ENCODE peak calls at places on chromosomes 4 and X, in five cellular contexts. One of them, this sample, is unnamed. For H3K36me3, the result is how much of the 10 kb centered on the place peaks cover.

GRCh38 chrX:23503835-23504539 is 163.3 kb upstream of the PRDX4 start:
- DNase-seq in iPS DF 6.9: no peak
- DNase-seq in spleen: no peak
- DNase-seq in brain microvascular endothelial cell: peak
- DNase-seq in uterus: no peak
- DNase-seq in this sample: peak

GRCh38 chr4:23856630-23857029 is 33.2 kb downstream of the PPARGC1A start:
- DNase-seq in iPS DF 6.9: no peak
- DNase-seq in spleen: no peak
- DNase-seq in brain microvascular endothelial cell: no peak
- DNase-seq in uterus: no peak
- DNase-seq in this sample: peak

GRCh38 chrX:133544105-133544504 is 128.8 kb upstream of the GPC4 start:
- DNase-seq in iPS DF 6.9: no peak
- DNase-seq in spleen: no peak
- DNase-seq in brain microvascular endothelial cell: peak
- DNase-seq in uterus: peak
- DNase-seq in this sample: no peak

GRCh38 chr4:138184881-138185280 is 57.3 kb downstream of the SLC7A11 start:
- DNase-seq in iPS DF 6.9: no peak
- DNase-seq in spleen: no peak
- DNase-seq in brain microvascular endothelial cell: no peak
- DNase-seq in uterus: no peak
- DNase-seq in this sample: no peak

GRCh38 chr4:155539746-155540145 is 126.9 kb upstream of the GUCY1A1 start:
- DNase-seq in iPS DF 6.9: no peak
- DNase-seq in spleen: no peak
- DNase-seq in brain microvascular endothelial cell: no peak
- DNase-seq in uterus: no peak
- DNase-seq in this sample: no peak

GRCh38 chr4:74578329-74578728 is 133.4 kb downstream of the AREG start:
- DNase-seq in iPS DF 6.9: no peak
- DNase-seq in spleen: no peak
- DNase-seq in brain microvascular endothelial cell: no peak
- DNase-seq in uterus: no peak
- DNase-seq in this sample: no peak

GRCh38 chr4:80254114-80254513 is 12.3 kb upstream of the FGF5 start:
- DNase-seq in iPS DF 6.9: no peak
- DNase-seq in spleen: no peak
- DNase-seq in brain microvascular endothelial cell: no peak
- DNase-seq in uterus: no peak
- DNase-seq in this sample: no peak

GRCh38 chr4:3865986-3866812 is 100.0 kb downstream of the ADRA2C start:
- DNase-seq in iPS DF 6.9: no peak
- DNase-seq in spleen: peak
- DNase-seq in brain microvascular endothelial cell: no peak
- DNase-seq in uterus: no peak
- DNase-seq in this sample: peak

GRCh38 chr4:145308598-145308997 is 128.2 kb upstream of the OTUD4 start:
- DNase-seq in iPS DF 6.9: no peak
- DNase-seq in spleen: no peak
- DNase-seq in brain microvascular endothelial cell: no peak
- DNase-seq in uterus: no peak
- DNase-seq in this sample: no peak

GRCh38 chr4:6263541-6264540 is 5.8 kb upstream of the WFS1 start:
- DNase-seq in iPS DF 6.9: no peak
- DNase-seq in spleen: peak
- DNase-seq in brain microvascular endothelial cell: peak
- DNase-seq in uterus: peak
- DNase-seq in this sample: peak

GRCh38 chr4:133711817-133712216 is 489.8 kb downstream of the PABPC4L start:
- DNase-seq in iPS DF 6.9: no peak
- DNase-seq in spleen: no peak
- DNase-seq in brain microvascular endothelial cell: peak
- DNase-seq in uterus: no peak
- DNase-seq in this sample: no peak

GRCh38 chr4:156255608-156256007 is 301.9 kb upstream of the CTSO start:
- DNase-seq in iPS DF 6.9: no peak
- DNase-seq in spleen: no peak
- DNase-seq in brain microvascular endothelial cell: no peak
- DNase-seq in uterus: no peak
- DNase-seq in this sample: no peak

GRCh38 chrX:40148439-40149285 is 50.9 kb upstream of the BCOR start:
- DNase-seq in iPS DF 6.9: no peak
- DNase-seq in spleen: peak
- DNase-seq in brain microvascular endothelial cell: no peak
- DNase-seq in uterus: no peak
- DNase-seq in this sample: no peak

GRCh38 chrX:3939967-3940610 is 226.6 kb upstream of the PRKX start:
- DNase-seq in iPS DF 6.9: no peak
- DNase-seq in spleen: no peak
- DNase-seq in brain microvascular endothelial cell: peak
- DNase-seq in uterus: no peak
- DNase-seq in this sample: no peak

GRCh38 chr4:61149278-61149677 is 50.8 kb upstream of the ADGRL3 start:
- DNase-seq in iPS DF 6.9: no peak
- DNase-seq in spleen: no peak
- DNase-seq in brain microvascular endothelial cell: peak
- DNase-seq in uterus: no peak
- DNase-seq in this sample: no peak

GRCh38 chr4:73776363-73776762 is 36.0 kb downstream of the CXCL8 start:
- DNase-seq in iPS DF 6.9: no peak
- DNase-seq in spleen: no peak
- DNase-seq in brain microvascular endothelial cell: peak
- DNase-seq in uterus: peak
- DNase-seq in this sample: no peak

GRCh38 chr4:139492429-139492828 is 38.5 kb downstream of the RAB33B start:
- DNase-seq in iPS DF 6.9: peak
- DNase-seq in spleen: no peak
- DNase-seq in brain microvascular endothelial cell: no peak
- DNase-seq in uterus: no peak
- DNase-seq in this sample: no peak

GRCh38 chr4:140266958-140267568 is 106.4 kb upstream of the SCOC start:
- DNase-seq in iPS DF 6.9: no peak
- DNase-seq in spleen: no peak
- DNase-seq in brain microvascular endothelial cell: peak
- DNase-seq in uterus: no peak
- DNase-seq in this sample: no peak

GRCh38 chr4:54073481-54073880 is 9.1 kb upstream of the CHIC2 start:
- DNase-seq in iPS DF 6.9: no peak
- DNase-seq in spleen: no peak
- DNase-seq in brain microvascular endothelial cell: no peak
- DNase-seq in uterus: no peak
- DNase-seq in this sample: no peak

GRCh38 chr4:124396333-124396732 is 316.2 kb downstream of the ANKRD50 start:
- DNase-seq in iPS DF 6.9: no peak
- DNase-seq in spleen: no peak
- DNase-seq in brain microvascular endothelial cell: no peak
- DNase-seq in uterus: no peak
- DNase-seq in this sample: no peak

GRCh38 chrX:135384161-135384836 is 37.4 kb upstream of the SMIM10L2A start:
- DNase-seq in iPS DF 6.9: no peak
- DNase-seq in spleen: no peak
- DNase-seq in brain microvascular endothelial cell: no peak
- DNase-seq in uterus: no peak
- DNase-seq in this sample: no peak

GRCh38 chr4:158809611-158810486 is 41.0 kb downstream of the FNIP2 start:
- DNase-seq in iPS DF 6.9: no peak
- DNase-seq in spleen: no peak
- DNase-seq in brain microvascular endothelial cell: peak
- DNase-seq in uterus: no peak
- DNase-seq in this sample: no peak

GRCh38 chrX:148268646-148269045 is 231.8 kb upstream of the AFF2 start:
- DNase-seq in iPS DF 6.9: no peak
- DNase-seq in spleen: no peak
- DNase-seq in brain microvascular endothelial cell: no peak
- DNase-seq in uterus: no peak
- DNase-seq in this sample: no peak

GRCh38 chr4:73998040-73999011 is at the start of gene CXCL5:
- DNase-seq in iPS DF 6.9: peak
- DNase-seq in spleen: peak
- DNase-seq in brain microvascular endothelial cell: peak
- DNase-seq in uterus: no peak
- DNase-seq in this sample: peak

GRCh38 chrX:153634832-153635231 is 12.2 kb upstream of the DUSP9 start:
- DNase-seq in iPS DF 6.9: no peak
- DNase-seq in spleen: peak
- DNase-seq in brain microvascular endothelial cell: no peak
- DNase-seq in uterus: peak
- DNase-seq in this sample: peak

GRCh38 chr4:25506032-25506571 is 129.0 kb downstream of the ANAPC4 start:
- DNase-seq in iPS DF 6.9: no peak
- DNase-seq in spleen: no peak
- DNase-seq in brain microvascular endothelial cell: no peak
- DNase-seq in uterus: no peak
- DNase-seq in this sample: no peak

GRCh38 chr4:87662871-87663270 is 12.8 kb downstream of the DMP1 start:
- DNase-seq in iPS DF 6.9: no peak
- DNase-seq in spleen: no peak
- DNase-seq in brain microvascular endothelial cell: no peak
- DNase-seq in uterus: no peak
- DNase-seq in this sample: no peak
- H3K36me3 ChIP-seq in iPS DF 6.9: under half
- H3K36me3 ChIP-seq in spleen: under half
- H3K36me3 ChIP-seq in brain microvascular endothelial cell: under half
- H3K36me3 ChIP-seq in uterus: under half
- H3K36me3 ChIP-seq in this sample: under half

GRCh38 chr4:66574145-66574978 is 904.1 kb upstream of the EPHA5 start:
- DNase-seq in iPS DF 6.9: no peak
- DNase-seq in spleen: no peak
- DNase-seq in brain microvascular endothelial cell: peak
- DNase-seq in uterus: no peak
- DNase-seq in this sample: no peak

GRCh38 chr4:66577922-66578321 is 907.6 kb upstream of the EPHA5 start:
- DNase-seq in iPS DF 6.9: no peak
- DNase-seq in spleen: no peak
- DNase-seq in brain microvascular endothelial cell: no peak
- DNase-seq in uterus: no peak
- DNase-seq in this sample: no peak

GRCh38 chr4:66571145-66571544 is 900.9 kb upstream of the EPHA5 start:
- DNase-seq in iPS DF 6.9: no peak
- DNase-seq in spleen: no peak
- DNase-seq in brain microvascular endothelial cell: no peak
- DNase-seq in uterus: no peak
- DNase-seq in this sample: no peak

GRCh38 chr4:66572949-66573348 is 902.7 kb upstream of the EPHA5 start:
- DNase-seq in iPS DF 6.9: no peak
- DNase-seq in spleen: no peak
- DNase-seq in brain microvascular endothelial cell: peak
- DNase-seq in uterus: no peak
- DNase-seq in this sample: no peak

GRCh38 chr4:66575024-66575696 is 904.9 kb upstream of the EPHA5 start:
- DNase-seq in iPS DF 6.9: no peak
- DNase-seq in spleen: peak
- DNase-seq in brain microvascular endothelial cell: peak
- DNase-seq in uterus: no peak
- DNase-seq in this sample: no peak
- H3K27ac ChIP-seq in iPS DF 6.9: no peak
- H3K27ac ChIP-seq in spleen: no peak
- H3K27ac ChIP-seq in brain microvascular endothelial cell: peak
- H3K27ac ChIP-seq in uterus: no peak
- H3K27ac ChIP-seq in this sample: peak

DNA sequence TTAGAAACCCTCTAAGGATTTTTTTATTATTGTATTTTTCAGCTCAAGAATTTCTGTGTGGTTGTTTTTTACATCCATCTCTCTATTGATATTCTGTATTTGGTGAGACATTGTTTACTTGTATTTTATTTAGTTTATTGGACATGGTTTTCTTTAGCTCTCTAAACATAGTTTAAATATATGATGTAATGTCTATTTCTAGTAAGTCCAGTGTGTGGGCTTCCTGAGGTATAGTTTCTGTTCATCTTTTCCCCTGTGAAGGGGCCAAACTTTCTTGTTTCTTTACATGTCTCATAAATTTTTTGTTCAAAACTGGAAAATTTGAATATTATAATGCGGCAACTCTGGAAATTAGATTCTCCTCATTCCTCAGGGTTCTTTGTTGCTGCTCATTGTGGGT is 28.2 kb upstream of the ATRX start:
- DNase-seq in iPS DF 6.9: no peak
- DNase-seq in spleen: no peak
- DNase-seq in brain microvascular endothelial cell: no peak
- DNase-seq in uterus: no peak
- DNase-seq in this sample: no peak
- H3K4me3 ChIP-seq in iPS DF 6.9: no peak
- H3K4me3 ChIP-seq in spleen: no peak
- H3K4me3 ChIP-seq in brain microvascular endothelial cell: no peak
- H3K4me3 ChIP-seq in uterus: no peak
- H3K4me3 ChIP-seq in this sample: no peak

DNA sequence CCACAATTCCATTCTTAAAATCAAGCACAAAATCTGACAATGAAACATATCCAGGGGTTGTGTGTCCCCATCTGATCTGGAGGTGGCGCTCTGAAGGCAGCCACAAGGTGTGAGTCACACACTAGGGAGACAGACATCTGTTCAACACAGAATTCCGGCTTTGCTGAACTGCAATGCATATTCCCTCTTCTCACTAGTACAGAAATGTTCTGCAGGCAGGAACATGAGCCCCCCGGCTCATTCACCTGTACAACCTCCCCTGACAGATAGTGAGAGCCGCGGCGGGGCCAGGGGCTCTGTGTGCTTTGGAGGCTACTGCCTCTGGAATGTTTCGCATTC is 41.9 kb downstream of the WDR1 start:
- DNase-seq in iPS DF 6.9: no peak
- DNase-seq in spleen: no peak
- DNase-seq in brain microvascular endothelial cell: peak
- DNase-seq in uterus: peak
- DNase-seq in this sample: no peak
- H3K36me3 ChIP-seq in iPS DF 6.9: half or more
- H3K36me3 ChIP-seq in spleen: half or more
- H3K36me3 ChIP-seq in brain microvascular endothelial cell: half or more
- H3K36me3 ChIP-seq in uterus: under half
- H3K36me3 ChIP-seq in this sample: under half

This sample was measured in kidney.